ENCODE peak calls at places on chromosomes 5 and 9, in nine cellular contexts. A is SW 1271; T is astrocyte; J is fibroblast of lung; U is activated naive CD4-positive, alpha-beta T cell; R is AG08396; M is HEK293T; S is choroid plexus epithelial cell; I is HepG2. Q is an unnamed sample.

GRCh38 chr9:133990366-133991210 is 1.5 kb downstream of the VAV2 start:
- DNase-seq in A (peak; percentile 38), T (peak; percentile 78), J (peak; percentile 84), U (no peak), R (peak; percentile 76), M (peak; percentile 21), S (peak; percentile 62), I (peak; percentile 93), Q (peak; percentile 61)

GRCh38 chr9:116447914-116448313 is 239.2 kb upstream of the TRIM32 start:
- DNase-seq in A (no peak), T (no peak), J (no peak), U (no peak), R (no peak), M (no peak), S (no peak), I (no peak), Q (no peak)

GRCh38 chr5:169904059-169904458 is 76.2 kb downstream of the INSYN2B start:
- DNase-seq in A (no peak), T (peak; percentile 59), J (peak; percentile 66), U (no peak), R (no peak), M (no peak), S (peak; percentile 78), I (no peak), Q (no peak)

GRCh38 chr9:88814521-88815101 is 176.7 kb upstream of the S1PR3 start:
- DNase-seq in A (no peak), T (peak; percentile 82), J (peak; percentile 88), U (no peak), R (peak; percentile 77), M (no peak), S (no peak), I (no peak), Q (no peak)

GRCh38 chr5:179409806-179410205 is 64.5 kb upstream of the ADAMTS2 start:
- DNase-seq in A (no peak), T (no peak), J (no peak), U (no peak), R (no peak), M (no peak), S (no peak), I (no peak), Q (no peak)

GRCh38 chr9:114028646-114029045 is 49.5 kb downstream of the AMBP start:
- DNase-seq in A (no peak), T (no peak), J (no peak), U (no peak), R (no peak), M (no peak), S (no peak), I (no peak), Q (no peak)

GRCh38 chr5:37615184-37615583 is 224.7 kb downstream of the GDNF start:
- DNase-seq in A (no peak), T (peak; percentile 98), J (peak; percentile 97), U (no peak), R (peak; percentile 6), M (no peak), S (peak; percentile 78), I (no peak), Q (no peak)

GRCh38 chr9:113590991-113591898 is 127.7 kb downstream of the RGS3 start:
- DNase-seq in A (peak; percentile 22), T (no peak), J (peak; percentile 50), U (peak; percentile 39), R (peak; percentile 79), M (peak; percentile 81), S (peak; percentile 83), I (peak; percentile 59), Q (peak; percentile 90)

GRCh38 chr5:33738967-33739366 is 152.8 kb downstream of the ADAMTS12 start:
- DNase-seq in A (no peak), T (no peak), J (no peak), U (no peak), R (no peak), M (no peak), S (no peak), I (peak; percentile 1), Q (no peak)

GRCh38 chr5:34684281-34684979 is 28.3 kb downstream of the RAI14 start:
- DNase-seq in A (peak; percentile 11), T (peak; percentile 81), J (peak; percentile 83), U (no peak), R (peak; percentile 15), M (peak; percentile 40), S (peak; percentile 48), I (peak; percentile 32), Q (peak; percentile 24)

GRCh38 chr5:9207820-9208418 is 338.0 kb downstream of the SEMA5A start:
- DNase-seq in A (no peak), T (peak; percentile 35), J (peak; percentile 45), U (no peak), R (no peak), M (no peak), S (peak; percentile 77), I (peak; percentile 34), Q (no peak)

GRCh38 chr5:89336111-89336510 is 453.1 kb upstream of the MEF2C start:
- DNase-seq in A (no peak), T (no peak), J (no peak), U (no peak), R (no peak), M (no peak), S (no peak), I (no peak), Q (no peak)

GRCh38 chr5:149310947-149311675 is 34.2 kb upstream of the GRPEL2 start:
- DNase-seq in A (no peak), T (peak; percentile 55), J (peak; percentile 67), U (no peak), R (peak; percentile 41), M (no peak), S (peak; percentile 89), I (no peak), Q (no peak)

GRCh38 chr9:107336718-107337360 is 53.8 kb downstream of the RAD23B start:
- DNase-seq in A (no peak), T (peak; percentile 68), J (peak; percentile 76), U (no peak), R (peak; percentile 55), M (no peak), S (peak; percentile 49), I (no peak), Q (no peak)

GRCh38 chr9:35669331-35670145 is 4.2 kb upstream of the CA9 start:
- DNase-seq in A (no peak), T (peak; percentile 40), J (peak; percentile 57), U (no peak), R (peak; percentile 36), M (no peak), S (peak; percentile 83), I (peak; percentile 98), Q (no peak)